ENCODE peak calls at places on chromosomes 13 and 19, in eight cellular contexts. C is colonic mucosa, U is tibial artery, A is stomach, Z is heart right ventricle, M is body of pancreas, H is neuronal stem cell, S is right atrium auricular region. D is an unnamed sample.

GRCh38 chr19:41221514-41222205 is 2.6 kb downstream of the AXL start:
- DNase-seq in C (no peak), U (no peak), A (no peak), Z (no peak), M (no peak), H (no peak), S (no peak), D (no peak)

GRCh38 chr19:2923510-2923909 is 21.3 kb downstream of the ZNF77 start:
- DNase-seq in C (no peak), U (no peak), A (no peak), Z (no peak), M (peak; percentile 65), H (no peak), S (no peak), D (no peak)

GRCh38 chr19:50003810-50004419 is 21.3 kb downstream of the VRK3 start:
- DNase-seq in C (no peak), U (peak; percentile 87), A (peak; percentile 34), Z (peak; percentile 16), M (peak; percentile 50), H (no peak), S (peak; percentile 77), D (no peak)

GRCh38 chr13:51518847-51519246 is 65.4 kb upstream of the WDFY2 start:
- DNase-seq in C (no peak), U (no peak), A (no peak), Z (no peak), M (peak; percentile 5), H (no peak), S (no peak), D (no peak)

GRCh38 chr19:15469513-15470297 is 5.4 kb upstream of the RASAL3 start:
- DNase-seq in C (no peak), U (no peak), A (no peak), Z (no peak), M (no peak), H (no peak), S (no peak), D (no peak)

GRCh38 chr19:39237200-39238184 is 7.3 kb downstream of the IFNL3 start:
- DNase-seq in C (peak; percentile 61), U (no peak), A (peak; percentile 93), Z (no peak), M (peak; percentile 96), H (no peak), S (no peak), D (peak; percentile 5)

GRCh38 chr19:40370997-40371801 is 18.8 kb downstream of the HIPK4 start:
- DNase-seq in C (no peak), U (no peak), A (no peak), Z (no peak), M (no peak), H (no peak), S (no peak), D (no peak)

GRCh38 chr19:14019100-14019499 is 8.8 kb upstream of the RLN3 start:
- DNase-seq in C (no peak), U (no peak), A (no peak), Z (no peak), M (no peak), H (no peak), S (no peak), D (no peak)

GRCh38 chr13:20370815-20371421 is 138.8 kb upstream of the GJB6 start:
- DNase-seq in C (no peak), U (no peak), A (no peak), Z (no peak), M (no peak), H (no peak), S (no peak), D (no peak)

GRCh38 chr19:15091918-15092753 is 10.1 kb downstream of the OR1I1 start:
- DNase-seq in C (peak; percentile 48), U (no peak), A (no peak), Z (peak; percentile 70), M (peak; percentile 88), H (peak; percentile 72), S (no peak), D (peak; percentile 72)

GRCh38 chr13:52983836-52984235 is 44.8 kb upstream of the OLFM4 start:
- DNase-seq in C (no peak), U (no peak), A (no peak), Z (no peak), M (no peak), H (no peak), S (no peak), D (no peak)

GRCh38 chr13:23574421-23574820 is 4.2 kb downstream of the TNFRSF19 start:
- DNase-seq in C (no peak), U (no peak), A (no peak), Z (no peak), M (no peak), H (no peak), S (no peak), D (no peak)
- H3K9me3 ChIP-seq in C (no peaks in the 10 kb centered on the region), U (no peaks in the 10 kb centered on the region), A (no peaks in the 10 kb centered on the region), Z (no peaks in the 10 kb centered on the region), M (no peaks in the 10 kb centered on the region), H (no peaks in the 10 kb centered on the region), S (no peaks in the 10 kb centered on the region), D (no peaks in the 10 kb centered on the region)

DNA sequence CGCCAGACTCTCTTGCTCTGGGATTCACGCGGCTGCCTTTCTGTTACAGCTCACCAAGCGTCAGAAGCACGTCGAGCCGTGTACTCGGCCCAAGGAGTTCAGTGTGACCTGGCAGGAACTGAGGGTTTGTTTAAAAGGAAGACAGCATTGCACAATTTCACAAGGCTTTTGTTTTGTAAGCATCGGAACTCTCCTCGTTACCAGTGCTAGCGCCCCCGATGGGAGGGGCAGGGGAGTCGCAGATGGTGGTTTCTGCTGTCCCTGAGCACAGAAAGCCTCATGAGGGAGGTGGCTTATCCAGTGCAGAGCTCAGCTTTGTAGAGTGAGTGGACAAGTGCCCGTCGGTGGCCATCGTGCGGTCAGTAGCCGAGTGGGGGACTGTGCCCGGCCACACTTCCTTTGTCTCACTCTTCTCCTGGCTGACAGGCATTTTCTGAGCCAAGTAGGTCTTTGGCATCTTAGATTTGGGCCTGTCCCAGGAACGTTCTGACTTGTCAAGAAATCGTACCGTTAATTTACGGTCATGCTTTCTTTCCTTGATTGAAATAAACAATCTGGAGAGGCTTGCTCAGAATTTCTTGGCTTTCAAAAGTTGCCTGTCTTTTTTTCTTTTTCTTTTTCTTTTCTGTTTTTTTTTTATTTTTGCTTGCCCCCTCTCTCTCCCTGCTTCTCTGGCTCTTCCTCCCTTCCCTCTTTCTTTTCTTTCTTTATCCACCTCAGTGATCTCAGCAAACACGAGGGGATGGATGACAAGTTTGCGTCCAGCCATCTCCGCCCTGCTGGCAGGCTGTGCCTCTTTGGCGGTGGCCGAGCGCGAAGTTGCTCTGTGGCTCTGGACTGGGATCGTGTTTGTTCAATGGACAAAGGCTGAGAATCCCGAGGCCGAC is 7.7 kb downstream of the KDM4B start:
- DNase-seq in C (peak; percentile 45), U (peak; percentile 91), A (peak; percentile 53), Z (peak; percentile 57), M (peak; percentile 82), H (no peak), S (peak; percentile 96), D (peak; percentile 17)
- H3K4me3 ChIP-seq in C (no peak overlapping the region), U (peak overlapping the region; percentile 5), A (peak overlapping the region; percentile 10), Z (no peak overlapping the region), M (no peak overlapping the region), H (no peak overlapping the region), S (peak overlapping the region; percentile 24), D (no peak overlapping the region)

GRCh38 chr19:376111-376470 is 31.5 kb upstream of the MIER2 start:
- DNase-seq in C (no peak), U (no peak), A (no peak), Z (no peak), M (no peak), H (no peak), S (no peak), D (no peak)

GRCh38 chr19:373391-374182 is 29.0 kb upstream of the MIER2 start:
- DNase-seq in C (no peak), U (no peak), A (no peak), Z (no peak), M (no peak), H (no peak), S (no peak), D (no peak)

GRCh38 chr19:374886-375235 is 30.3 kb upstream of the MIER2 start:
- DNase-seq in C (no peak), U (no peak), A (no peak), Z (no peak), M (no peak), H (no peak), S (no peak), D (no peak)

GRCh38 chr19:374183-374885 is 29.7 kb upstream of the MIER2 start:
- DNase-seq in C (no peak), U (no peak), A (no peak), Z (no peak), M (no peak), H (no peak), S (no peak), D (no peak)

GRCh38 chr19:375395-376110 is 31.0 kb upstream of the MIER2 start:
- DNase-seq in C (no peak), U (no peak), A (no peak), Z (no peak), M (no peak), H (no peak), S (no peak), D (no peak)
- H3K9me3 ChIP-seq in C (no peaks in the 10 kb centered on the region), U (no peaks in the 10 kb centered on the region), A (no peaks in the 10 kb centered on the region), Z (no peaks in the 10 kb centered on the region), M (no peaks in the 10 kb centered on the region), H (no peaks in the 10 kb centered on the region), S (no peaks in the 10 kb centered on the region), D (no peaks in the 10 kb centered on the region)

GRCh38 chr19:48631254-48631653 is 5.9 kb downstream of the DBP start:
- DNase-seq in C (no peak), U (no peak), A (no peak), Z (no peak), M (no peak), H (no peak), S (no peak), D (peak; percentile 20)
- H3K4me3 ChIP-seq in C (no peak overlapping the region), U (no peak overlapping the region), A (no peak overlapping the region), Z (no peak overlapping the region), M (no peak overlapping the region), H (no peak overlapping the region), S (peak overlapping the region; percentile 32), D (no peak overlapping the region)

GRCh38 chr19:29067831-29068230 is 145.1 kb downstream of the UQCRFS1 start:
- DNase-seq in C (no peak), U (no peak), A (no peak), Z (no peak), M (no peak), H (no peak), S (no peak), D (no peak)
- H3K9me3 ChIP-seq in C (no peaks in the 10 kb centered on the region), U (no peaks in the 10 kb centered on the region), A (peaks cover 8% of the 10 kb centered on the region), Z (no peaks in the 10 kb centered on the region), M (no peaks in the 10 kb centered on the region), H (peaks cover 2% of the 10 kb centered on the region), S (peaks cover 10% of the 10 kb centered on the region), D (no peaks in the 10 kb centered on the region)

DNA sequence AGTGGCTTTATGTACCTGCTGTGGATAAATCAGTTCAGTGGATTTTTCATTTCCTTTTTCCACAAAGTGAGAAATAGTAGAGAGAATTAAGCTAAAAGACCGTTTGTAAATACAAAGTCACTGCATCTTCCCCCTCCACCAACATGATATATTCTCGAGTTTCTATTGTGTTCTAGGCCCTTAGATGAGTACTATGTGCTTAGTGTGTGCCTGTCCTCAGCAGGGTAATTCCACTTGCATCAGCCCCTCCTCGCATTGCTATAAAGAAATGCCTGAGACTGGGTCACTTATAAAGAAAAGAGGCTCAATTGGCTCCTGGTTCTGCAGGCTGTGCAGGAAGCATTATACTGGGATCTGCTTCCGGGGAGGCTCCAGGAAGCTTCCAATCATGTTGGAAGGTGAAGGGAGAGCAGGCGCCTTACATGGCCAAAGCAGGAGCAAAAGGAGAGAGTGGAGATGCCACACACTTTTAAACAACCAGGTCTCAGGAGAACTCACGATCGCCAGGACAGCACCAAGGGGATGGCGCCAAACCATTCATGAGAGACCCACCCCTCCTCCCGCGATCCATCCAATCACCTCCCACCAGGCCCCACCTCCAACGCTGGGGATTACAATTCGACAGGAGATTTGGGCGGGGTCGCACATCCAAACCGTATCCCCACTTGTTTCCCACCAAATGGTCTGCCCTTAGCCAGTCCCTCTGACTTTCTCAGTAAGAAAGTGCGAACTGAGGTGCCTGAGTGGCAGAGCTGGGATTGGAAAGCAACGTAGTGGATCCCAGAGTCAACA is 102.3 kb upstream of the ABCC4 start:
- DNase-seq in C (no peak), U (no peak), A (no peak), Z (peak; percentile 9), M (no peak), H (peak; percentile 70), S (no peak), D (peak; percentile 60)
- H3K4me3 ChIP-seq in C (peak overlapping the region; percentile 20), U (peak overlapping the region; percentile 12), A (peak overlapping the region; percentile 32), Z (peak overlapping the region; percentile 17), M (no peak overlapping the region), H (peak overlapping the region; percentile 79), S (peak overlapping the region; percentile 45), D (peak overlapping the region; percentile 24)

D was measured in HAP-1.